ENCODE peak calls at places on chromosomes 5 and 9, in four cellular contexts. V is HepG2, Z is GM12878, C is K562. H is an unnamed sample.

GRCh38 chr9:37839491-37840461 is 39.2 kb downstream of the DCAF10 start:
- DNase-seq in V (no peak), Z (no peak), C (peak), H (no peak)

GRCh38 chr9:112753725-112754124 is 3.2 kb downstream of the SNX30 start:
- DNase-seq in V (no peak), Z (no peak), C (no peak), H (no peak)

GRCh38 chr9:115391166-115391825 is 273.3 kb upstream of the TNC start:
- DNase-seq in V (no peak), Z (no peak), C (no peak), H (no peak)

GRCh38 chr5:114387433-114387832 is 25.6 kb downstream of the KCNN2 start:
- DNase-seq in V (no peak), Z (no peak), C (no peak), H (no peak)

GRCh38 chr5:385321-385720 is 57.7 kb upstream of the EXOC3 start:
- DNase-seq in V (no peak), Z (no peak), C (no peak), H (no peak)

GRCh38 chr5:56647109-56647863 is 168.1 kb upstream of the MAP3K1 start:
- DNase-seq in V (no peak), Z (no peak), C (no peak), H (no peak)

GRCh38 chr5:11045411-11045810 is 284.4 kb upstream of the DAP start:
- DNase-seq in V (no peak), Z (no peak), C (no peak), H (no peak)

GRCh38 chr9:121192959-121193645 is 8.6 kb downstream of the RAB14 start:
- DNase-seq in V (no peak), Z (no peak), C (no peak), H (no peak)

GRCh38 chr5:151434570-151435237 is 12.7 kb upstream of the SLC36A1 start:
- DNase-seq in V (no peak), Z (no peak), C (no peak), H (no peak)

GRCh38 chr5:148343603-148344230 is 8.4 kb downstream of the SPINK9 start:
- DNase-seq in V (no peak), Z (no peak), C (peak), H (no peak)

GRCh38 chr9:135577256-135577655 is 15.7 kb downstream of the PAEP start:
- DNase-seq in V (no peak), Z (no peak), C (no peak), H (no peak)

GRCh38 chr9:22159590-22159989 is 150.5 kb upstream of the CDKN2B start:
- DNase-seq in V (no peak), Z (no peak), C (no peak), H (no peak)

GRCh38 chr9:71859939-71860338 is 51.1 kb downstream of the ABHD17B start:
- DNase-seq in V (no peak), Z (no peak), C (no peak), H (no peak)

GRCh38 chr5:65913519-65913918 is 12.9 kb upstream of the ERBIN start:
- DNase-seq in V (peak), Z (no peak), C (no peak), H (no peak)

GRCh38 chr9:133063159-133063499 is 1.3 kb downstream of the CEL start:
- DNase-seq in V (no peak), Z (no peak), C (no peak), H (no peak)

GRCh38 chr5:54832066-54832465 is 153.3 kb downstream of the ESM1 start:
- DNase-seq in V (no peak), Z (no peak), C (no peak), H (no peak)

GRCh38 chr9:78298046-78298511 is 1.2 kb downstream of the PSAT1 start:
- DNase-seq in V (peak), Z (no peak), C (peak), H (peak)

GRCh38 chr5:100900142-100900795 is 2.8 kb downstream of the ST8SIA4 start:
- DNase-seq in V (no peak), Z (no peak), C (no peak), H (peak)

GRCh38 chr5:147481376-147481775 is 28.5 kb downstream of the DPYSL3 start:
- DNase-seq in V (no peak), Z (no peak), C (no peak), H (no peak)

GRCh38 chr9:37920471-37921167 is 16.7 kb upstream of the SLC25A51 start:
- DNase-seq in V (no peak), Z (no peak), C (peak), H (peak)

GRCh38 chr5:956941-957729 is 51.5 kb upstream of the NKD2 start:
- DNase-seq in V (peak), Z (no peak), C (peak), H (no peak)

GRCh38 chr5:159786901-159787691 is 129.2 kb upstream of the ADRA1B start:
- DNase-seq in V (no peak), Z (no peak), C (no peak), H (no peak)

GRCh38 chr5:177327539-177328522 is 16.1 kb upstream of the MXD3 start:
- DNase-seq in V (peak), Z (no peak), C (no peak), H (no peak)

GRCh38 chr5:8060235-8061139 is 191.5 kb downstream of the MTRR start:
- DNase-seq in V (no peak), Z (no peak), C (no peak), H (no peak)

GRCh38 chr5:66958126-66958983 is 238.2 kb downstream of the CD180 start:
- DNase-seq in V (no peak), Z (no peak), C (no peak), H (no peak)

GRCh38 chr9:133286523-133286922 is 11.5 kb upstream of the ABO start:
- DNase-seq in V (no peak), Z (no peak), C (no peak), H (no peak)

GRCh38 chr9:133927041-133927440 is 65.1 kb downstream of the VAV2 start:
- DNase-seq in V (no peak), Z (peak), C (no peak), H (no peak)

GRCh38 chr5:132473019-132473531 is 17.5 kb downstream of the IRF1 start:
- DNase-seq in V (no peak), Z (no peak), C (no peak), H (no peak)

GRCh38 chr5:10138385-10139057 is 111.2 kb downstream of the ATPSCKMT start:
- DNase-seq in V (no peak), Z (no peak), C (no peak), H (no peak)

GRCh38 chr5:150043657-150044333 is 42.6 kb downstream of the CSF1R start:
- DNase-seq in V (no peak), Z (no peak), C (no peak), H (no peak)

GRCh38 chr9:126233175-126233574 is 93.5 kb upstream of the MVB12B start:
- DNase-seq in V (no peak), Z (no peak), C (no peak), H (no peak)

GRCh38 chr9:76987594-76988200 is 31.8 kb upstream of the FOXB2 start:
- DNase-seq in V (peak), Z (peak), C (peak), H (peak)

DNA sequence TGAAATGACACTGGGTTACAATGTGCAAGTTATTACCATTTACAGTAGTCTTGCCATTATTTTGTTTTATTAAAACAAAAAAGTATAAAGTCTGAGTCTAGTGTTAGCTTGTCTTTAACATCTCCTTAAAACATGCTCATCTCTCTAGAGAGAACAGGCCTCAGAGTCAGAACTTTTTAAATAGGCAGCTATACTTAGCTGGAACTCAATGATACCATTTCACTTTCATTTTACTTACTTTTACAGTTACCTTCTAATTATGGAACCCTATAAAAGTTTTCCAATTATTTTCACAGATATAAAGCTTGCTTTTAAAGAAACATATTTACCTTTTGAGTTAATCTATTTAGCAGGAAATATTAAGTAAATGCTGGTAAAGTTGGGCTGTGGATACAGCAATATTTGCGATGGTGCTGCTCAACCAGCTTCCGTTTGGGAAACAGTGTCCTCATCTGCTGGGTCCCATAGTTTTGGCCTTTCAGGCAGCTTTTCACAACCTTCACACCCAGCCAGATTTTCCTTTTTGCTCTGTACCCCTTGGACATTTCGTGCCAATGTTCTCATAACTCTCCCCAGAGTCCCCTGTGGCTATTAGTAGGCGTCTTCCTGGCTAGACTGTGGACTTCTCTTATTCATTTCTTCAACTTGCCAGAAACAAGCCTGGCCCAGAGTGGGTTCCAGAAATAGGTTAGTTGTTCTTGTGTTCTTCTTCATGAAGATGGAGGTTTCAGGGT is 36.3 kb upstream of the UBTD2 start:
- DNase-seq in V (no peak), Z (no peak), C (no peak), H (no peak)
- TF ChIP-seq SP1 in V (no peak), Z (no peak), C (no peak), H (no peak)

GRCh38 chr9:31996331-31996730 is 388.1 kb upstream of the ACO1 start:
- DNase-seq in V (peak), Z (no peak), C (no peak), H (no peak)
- TF ChIP-seq FOXM1 in V (no peak), Z (no peak), C (no peak), H (no peak)

GRCh38 chr9:6029581-6029980 is 14.2 kb upstream of the RANBP6 start:
- DNase-seq in V (no peak), Z (no peak), C (no peak), H (no peak)

DNA sequence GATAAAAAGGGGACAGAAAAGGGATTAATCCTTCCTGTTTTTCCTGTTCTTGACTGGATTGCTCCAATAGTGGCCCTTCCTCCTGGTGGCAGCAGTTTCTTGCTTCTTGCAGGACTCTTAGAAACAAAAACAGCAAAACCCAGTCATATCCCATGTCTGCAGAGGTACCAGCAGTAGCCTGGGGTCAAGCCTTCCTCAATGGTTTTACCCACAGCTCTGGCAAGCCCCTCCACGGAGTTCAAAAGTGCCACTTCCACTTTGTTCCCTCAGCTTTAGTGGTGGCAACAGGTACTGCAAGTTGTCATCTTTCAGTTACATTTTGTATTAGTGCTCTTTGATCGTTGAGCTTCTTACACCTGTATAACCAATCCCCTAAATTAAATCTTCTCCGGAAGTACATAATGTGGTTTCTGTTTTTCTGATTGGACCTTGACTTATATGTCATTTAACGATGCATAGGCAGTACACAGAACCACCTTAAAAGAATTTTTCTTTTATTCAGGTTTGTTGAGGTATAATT is 8.7 kb upstream of the RANBP6 start:
- DNase-seq in V (peak), Z (no peak), C (peak), H (peak)
- TF ChIP-seq SP1 in V (no peak), Z (no peak), C (no peak), H (no peak)

DNA sequence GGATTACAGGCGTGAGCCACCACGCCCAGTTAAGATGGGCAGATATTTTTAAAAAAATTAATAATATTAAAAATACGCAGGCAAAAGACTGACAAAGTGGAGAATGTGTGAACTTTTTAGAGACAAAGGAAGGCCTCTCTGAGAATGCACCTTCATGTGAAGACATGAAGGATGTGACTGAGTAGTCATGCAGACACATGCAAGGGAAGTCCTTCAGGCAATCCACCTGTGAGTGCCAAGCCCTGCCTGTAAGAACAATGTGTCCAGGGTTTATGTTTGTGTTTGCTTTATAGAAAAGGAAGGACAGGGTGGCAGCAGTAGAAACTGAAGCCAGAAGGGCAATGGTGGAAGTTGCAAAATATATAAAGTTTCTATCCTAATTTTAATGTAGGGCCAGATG is 169.2 kb downstream of the EDIL3 start:
- DNase-seq in V (no peak), Z (no peak), C (no peak), H (no peak)
- TF ChIP-seq FOXM1 in V (no peak), Z (no peak), C (no peak), H (no peak)

DNA sequence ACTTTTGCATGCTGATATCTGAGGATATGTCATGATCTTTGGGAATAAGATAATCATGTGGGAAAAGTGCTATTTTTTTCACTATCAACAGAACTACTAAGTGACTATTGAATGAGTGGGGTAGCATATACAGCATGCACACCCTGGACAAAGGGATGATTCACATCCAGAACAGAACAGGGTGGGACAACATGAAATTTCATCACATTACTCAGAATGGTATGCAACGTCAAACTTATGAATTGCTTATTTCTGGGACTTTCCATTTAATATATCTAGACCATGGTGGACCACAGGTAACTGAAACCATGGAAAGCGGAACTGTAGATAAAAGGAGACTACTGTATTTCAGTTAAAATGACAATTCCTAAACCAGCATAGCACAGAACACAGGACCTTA is 370.0 kb downstream of the HINT1 start:
- DNase-seq in V (no peak), Z (no peak), C (no peak), H (no peak)
- TF ChIP-seq SP1 in V (no peak), Z (no peak), C (no peak), H (no peak)

DNA sequence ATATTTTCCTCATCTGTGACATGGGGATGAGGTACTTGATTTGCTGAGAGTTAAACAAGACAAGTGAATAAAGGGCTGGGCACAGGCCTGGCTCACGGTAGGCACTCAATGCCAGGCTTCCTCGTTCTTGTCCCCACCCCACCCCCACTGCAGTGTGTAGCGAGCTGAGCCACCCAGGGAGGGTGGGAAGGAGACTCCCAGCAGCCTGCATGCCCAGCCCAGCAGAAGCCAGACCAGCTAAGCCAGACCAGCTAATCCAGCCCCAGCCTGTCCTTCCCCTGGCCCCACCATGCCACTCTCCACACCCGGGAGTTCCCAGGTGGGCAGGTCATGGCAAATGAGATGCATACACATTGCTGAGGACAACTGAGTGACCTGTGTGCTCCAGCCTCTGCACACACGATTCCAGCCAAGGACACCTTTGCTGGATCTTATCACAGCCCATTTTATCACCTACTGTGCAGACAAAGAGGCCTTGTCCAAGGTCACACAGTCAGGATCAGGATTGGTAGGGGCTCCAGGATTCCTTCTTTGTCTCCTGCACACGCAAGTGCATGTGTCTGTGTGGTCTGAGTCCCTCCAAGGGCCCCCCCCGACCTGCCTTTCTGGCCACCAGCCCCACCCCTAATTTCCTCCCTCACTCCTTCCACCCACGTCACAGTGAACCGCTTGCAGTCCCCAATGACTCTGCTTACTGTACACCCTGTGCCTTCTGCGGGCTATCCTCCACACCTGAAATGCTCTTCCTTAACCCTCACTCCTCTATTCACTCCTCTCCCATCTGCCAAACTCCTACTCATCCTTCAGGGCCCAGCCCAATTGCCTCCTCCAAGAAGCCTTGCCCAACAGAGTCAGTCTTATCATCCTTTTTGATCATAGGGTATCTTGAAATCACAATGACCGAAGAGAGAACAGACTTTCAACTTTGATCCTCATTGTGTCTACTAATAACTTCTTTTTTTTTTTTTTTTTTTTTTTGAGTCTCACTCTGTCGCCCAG is 26.6 kb downstream of the DUSP1 start:
- DNase-seq in V (no peak), Z (no peak), C (no peak), H (no peak)
- TF ChIP-seq FOXM1 in V (no peak), Z (no peak), C (no peak), H (no peak)